ENCODE peak calls at places on chromosomes 3 and 15, in five cellular contexts. Q, G, P, J and F are unnamed samples.
A peak's percentile ranks its signal among the peaks of the same experiment; 100 is the strongest.

GRCh38 chr3:170730071-170730812 is 139.8 kb downstream of the RPL22L1 start:
- DNase-seq in J (no peak), P (no peak), Q (peak; percentile 46), G (no peak), F (peak; percentile 88)

GRCh38 chr15:98292442-98293240 is 332.1 kb downstream of the ARRDC4 start:
- DNase-seq in J (no peak), Q (peak; percentile 77), G (peak; percentile 86), P (peak; percentile 27), F (peak; percentile 83)

GRCh38 chr3:137946341-137946973 is 63.5 kb upstream of the CLDN18 start:
- DNase-seq in P (peak; percentile 62), G (peak; percentile 69), J (no peak), Q (peak; percentile 59), F (peak; percentile 75)

GRCh38 chr3:189954733-189955665 is 165.7 kb downstream of the P3H2 start:
- DNase-seq in P (no peak), J (no peak), G (no peak), Q (no peak), F (no peak)

GRCh38 chr15:35784745-35785144 is 238.8 kb upstream of the DPH6 start:
- DNase-seq in P (no peak), Q (no peak), G (peak; percentile 20), J (no peak), F (no peak)

GRCh38 chr3:87761341-87761740 is 297.5 kb downstream of the CGGBP1 start:
- DNase-seq in J (no peak), G (no peak), Q (no peak), P (no peak), F (no peak)

GRCh38 chr15:39130556-39131379 is 450.1 kb upstream of the THBS1 start:
- DNase-seq in J (no peak), P (no peak), Q (no peak), G (no peak), F (no peak)

GRCh38 chr3:20173844-20174410 is 12.1 kb downstream of the SGO1 start:
- DNase-seq in P (no peak), J (no peak), G (no peak), Q (no peak), F (no peak)

GRCh38 chr3:50600841-50601591 is 10.6 kb downstream of the CISH start:
- DNase-seq in Q (peak; percentile 91), J (no peak), G (no peak), P (peak; percentile 90), F (peak; percentile 68)

GRCh38 chr15:92848852-92849598 is 51.1 kb upstream of the CHD2 start:
- DNase-seq in J (peak; percentile 65), P (no peak), Q (no peak), G (no peak), F (peak; percentile 43)

GRCh38 chr3:13219902-13220296 is 146.7 kb upstream of the IQSEC1 start:
- DNase-seq in J (no peak), Q (no peak), G (no peak), P (no peak), F (no peak)

GRCh38 chr3:36648241-36649034 is 115.9 kb downstream of the DCLK3 start:
- DNase-seq in Q (no peak), J (peak; percentile 7), P (no peak), G (no peak), F (no peak)

GRCh38 chr3:197019021-197019420 is 10.6 kb downstream of the MELTF start:
- DNase-seq in J (no peak), G (no peak), P (peak; percentile 46), Q (peak; percentile 3), F (no peak)

GRCh38 chr15:71242292-71242691 is 127.0 kb downstream of the THSD4 start:
- DNase-seq in J (no peak), G (no peak), P (no peak), Q (no peak), F (no peak)

GRCh38 chr15:71237456-71238188 is 122.4 kb downstream of the THSD4 start:
- DNase-seq in Q (no peak), G (no peak), P (peak; percentile 21), J (no peak), F (no peak)

GRCh38 chr15:71238926-71239325 is 123.7 kb downstream of the THSD4 start:
- DNase-seq in P (no peak), G (no peak), Q (no peak), J (no peak), F (no peak)

GRCh38 chr15:71245588-71245987 is 130.3 kb downstream of the THSD4 start:
- DNase-seq in J (no peak), Q (no peak), G (no peak), P (no peak), F (no peak)

DNA sequence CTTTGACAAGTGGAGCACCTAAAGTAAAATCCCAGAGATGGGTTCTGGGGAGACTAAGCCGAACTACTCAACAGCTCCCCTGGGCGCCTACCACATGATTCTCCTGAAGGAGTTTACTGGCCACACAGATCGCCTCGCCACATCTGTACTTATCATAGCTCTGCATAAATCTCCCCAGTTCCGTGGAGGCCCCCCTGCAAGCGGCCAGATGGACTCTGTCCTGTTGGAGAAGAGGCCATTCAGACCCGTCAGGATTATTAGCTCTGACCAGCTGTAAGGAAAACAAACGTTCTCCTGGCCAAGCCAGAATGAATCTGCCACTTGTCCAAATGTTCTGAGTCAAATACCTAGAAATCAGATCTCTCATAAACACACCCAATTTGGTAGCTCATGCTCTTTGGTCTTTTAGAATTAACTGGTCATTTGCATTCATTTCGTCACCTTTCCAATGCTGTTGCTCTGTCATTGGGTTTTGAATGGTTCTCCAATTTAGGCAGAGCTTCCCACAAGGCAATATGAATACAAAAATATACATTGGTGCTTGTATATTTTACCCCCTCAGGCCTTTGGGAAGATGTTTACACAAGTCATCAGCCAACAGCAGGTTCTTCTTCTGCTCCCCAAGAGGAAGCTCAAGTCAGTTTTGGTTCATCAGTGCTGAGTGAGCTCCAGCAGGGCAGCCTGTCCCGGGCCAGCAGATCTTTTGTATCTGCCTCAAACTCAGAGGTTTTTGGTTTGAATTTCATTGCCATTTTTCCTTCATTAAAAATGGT is 124.5 kb downstream of the THSD4 start:
- DNase-seq in P (no peak), J (no peak), G (no peak), Q (no peak), F (no peak)
- TF ChIP-seq FOXM1 in P (no peak), J (no peak), G (no peak), Q (no peak), F (no peak)

GRCh38 chr3:8903191-8903590 is 60.1 kb downstream of the RAD18 start:
- DNase-seq in G (no peak), P (no peak), J (no peak), Q (no peak), F (no peak)
- TF ChIP-seq FOXM1 in G (no peak), P (no peak), J (no peak), Q (no peak), F (no peak)

GRCh38 chr3:25153561-25153960 is 274.5 kb upstream of the RARB start:
- DNase-seq in J (no peak), Q (no peak), G (no peak), P (no peak), F (no peak)

GRCh38 chr3:25155696-25156471 is 272.2 kb upstream of the RARB start:
- DNase-seq in P (no peak), J (no peak), G (no peak), Q (peak; percentile 54), F (no peak)

GRCh38 chr3:25153130-25153529 is 274.9 kb upstream of the RARB start:
- DNase-seq in P (no peak), Q (no peak), J (no peak), G (no peak), F (no peak)

GRCh38 chr3:25150199-25150598 is 277.9 kb upstream of the RARB start:
- DNase-seq in G (no peak), J (no peak), P (no peak), Q (no peak), F (no peak)

GRCh38 chr3:25151497-25151896 is 276.6 kb upstream of the RARB start:
- DNase-seq in G (no peak), J (no peak), Q (no peak), P (no peak), F (no peak)
- TF ChIP-seq FOXM1 in G (no peak), J (no peak), Q (no peak), P (no peak), F (no peak)

DNA sequence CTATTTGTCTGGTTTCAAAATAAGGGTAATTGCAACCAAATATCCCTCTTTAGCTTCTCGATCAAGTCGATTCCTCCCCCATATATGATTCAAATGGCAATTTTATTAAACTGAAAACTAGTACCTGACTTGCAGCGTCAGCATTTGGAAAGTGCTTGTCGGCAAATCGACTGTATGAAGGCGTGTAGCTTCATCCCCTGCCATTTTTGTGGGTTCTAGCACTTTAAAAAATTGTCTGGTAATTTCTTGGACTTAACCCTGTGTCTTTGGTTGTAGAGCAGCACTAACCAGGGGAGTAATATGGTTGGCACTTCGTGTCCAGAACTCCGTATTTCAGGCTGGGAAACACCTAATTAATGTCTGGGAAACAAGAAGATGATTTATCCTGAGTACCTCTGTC is 573 bp downstream of the MME start:
- DNase-seq in G (no peak), P (no peak), J (no peak), Q (no peak), F (no peak)
- TF ChIP-seq FOXM1 in G (no peak), P (no peak), J (no peak), Q (no peak), F (no peak)

GRCh38 chr3:130276203-130276803 is 69.2 kb upstream of the COL6A5 start:
- DNase-seq in J (no peak), Q (peak; percentile 65), G (peak; percentile 71), P (peak; percentile 24), F (peak; percentile 55)
- TF ChIP-seq FOXM1 in J (no peak), Q (no peak), G (no peak), P (no peak), F (no peak)